ENCODE peak calls at places on chromosomes 16 and 17, in eight cellular contexts. U, X, R, W, I, B, K and S are unnamed samples.

GRCh38 chr17:54903375-54903774 is 2.7 kb downstream of the TOM1L1 start:
- DNase-seq in U (peak), X (peak), R (no peak), W (no peak), I (no peak), B (no peak), K (no peak), S (no peak)

GRCh38 chr17:45143767-45144198 is 4.5 kb upstream of the HEXIM1 start:
- DNase-seq in U (peak), X (peak), R (peak), W (no peak), I (peak), B (no peak), K (no peak), S (peak)

GRCh38 chr17:40563371-40564052 is 1.8 kb downstream of the CCR7 start:
- DNase-seq in U (no peak), X (peak), R (no peak), W (no peak), I (no peak), B (no peak), K (no peak), S (no peak)

GRCh38 chr17:82349287-82349701 is 9.8 kb upstream of the TEX19 start:
- DNase-seq in U (no peak), X (no peak), R (no peak), W (no peak), I (no peak), B (no peak), K (no peak), S (no peak)

GRCh38 chr16:77374384-77374783 is 60.5 kb downstream of the ADAMTS18 start:
- DNase-seq in U (no peak), X (no peak), R (no peak), W (no peak), I (peak), B (no peak), K (no peak), S (no peak)

GRCh38 chr17:11150946-11151345 is 90.1 kb upstream of the SHISA6 start:
- DNase-seq in U (no peak), X (no peak), R (no peak), W (no peak), I (no peak), B (no peak), K (no peak), S (no peak)

GRCh38 chr17:74566132-74566753 is 1.1 kb downstream of the CD300H start:
- DNase-seq in U (peak), X (peak), R (no peak), W (peak), I (peak), B (no peak), K (peak), S (no peak)

GRCh38 chr17:34116306-34116705 is 138.8 kb upstream of the CCL2 start:
- DNase-seq in U (no peak), X (no peak), R (no peak), W (no peak), I (no peak), B (no peak), K (no peak), S (no peak)

GRCh38 chr17:1083451-1084187 is 86.7 kb downstream of the TIMM22 start:
- DNase-seq in U (no peak), X (peak), R (no peak), W (no peak), I (no peak), B (no peak), K (peak), S (no peak)

GRCh38 chr16:88657371-88657770 is 5.5 kb downstream of the MVD start:
- DNase-seq in U (no peak), X (no peak), R (no peak), W (no peak), I (no peak), B (no peak), K (no peak), S (no peak)
- TF ChIP-seq POLR2AphosphoS5 in U (no peak), X (no peak), R (no peak), W (no peak), I (no peak), B (no peak), K (no peak), S (no peak)

GRCh38 chr17:57294075-57294474 is 37.8 kb downstream of the MSI2 start:
- DNase-seq in U (no peak), X (no peak), R (no peak), W (no peak), I (no peak), B (no peak), K (no peak), S (no peak)

GRCh38 chr17:57294629-57295501 is 38.5 kb downstream of the MSI2 start:
- DNase-seq in U (no peak), X (no peak), R (no peak), W (no peak), I (peak), B (no peak), K (peak), S (no peak)

GRCh38 chr17:57293077-57293476 is 36.8 kb downstream of the MSI2 start:
- DNase-seq in U (no peak), X (no peak), R (no peak), W (no peak), I (no peak), B (no peak), K (no peak), S (peak)

GRCh38 chr17:57295526-57296023 is 39.3 kb downstream of the MSI2 start:
- DNase-seq in U (no peak), X (no peak), R (no peak), W (no peak), I (no peak), B (no peak), K (peak), S (no peak)

DNA sequence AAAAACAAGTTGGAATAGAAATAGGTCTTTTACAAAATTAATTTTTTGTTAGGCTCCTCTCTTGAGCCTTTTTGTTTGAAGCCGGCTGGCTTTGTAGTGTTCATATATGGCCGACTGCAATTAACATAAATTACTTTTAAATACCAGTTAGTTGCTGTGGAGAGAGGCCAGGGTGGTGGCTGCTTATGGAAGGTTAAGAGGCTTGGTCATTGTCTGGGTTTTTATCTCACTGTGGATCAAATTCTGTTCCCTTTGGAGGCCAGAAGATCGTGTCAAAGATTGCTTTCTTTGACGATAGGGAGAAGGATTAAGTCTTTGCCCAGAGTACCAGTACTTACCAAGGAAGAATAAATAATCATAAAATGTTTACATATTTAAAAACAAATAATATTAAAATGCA is 39.9 kb downstream of the MSI2 start:
- DNase-seq in U (no peak), X (no peak), R (no peak), W (no peak), I (no peak), B (no peak), K (no peak), S (no peak)
- H3K27ac ChIP-seq in U (no peak), X (no peak), R (no peak), W (no peak), I (no peak), B (no peak), K (peak), S (no peak)

GRCh38 chr16:86314402-86315025 is 195.8 kb upstream of the FOXF1 start:
- DNase-seq in U (no peak), X (no peak), R (peak), W (no peak), I (no peak), B (no peak), K (no peak), S (no peak)
- TF ChIP-seq POLR2AphosphoS5 in U (no peak), X (peak), R (no peak), W (no peak), I (no peak), B (no peak), K (no peak), S (no peak)

GRCh38 chr16:661184-661821 is 6.6 kb upstream of the RHOT2 start:
- DNase-seq in U (no peak), X (no peak), R (no peak), W (no peak), I (no peak), B (no peak), K (no peak), S (no peak)
- H3K27ac ChIP-seq in U (peak), X (peak), R (peak), W (no peak), I (no peak), B (peak), K (no peak), S (peak)

DNA sequence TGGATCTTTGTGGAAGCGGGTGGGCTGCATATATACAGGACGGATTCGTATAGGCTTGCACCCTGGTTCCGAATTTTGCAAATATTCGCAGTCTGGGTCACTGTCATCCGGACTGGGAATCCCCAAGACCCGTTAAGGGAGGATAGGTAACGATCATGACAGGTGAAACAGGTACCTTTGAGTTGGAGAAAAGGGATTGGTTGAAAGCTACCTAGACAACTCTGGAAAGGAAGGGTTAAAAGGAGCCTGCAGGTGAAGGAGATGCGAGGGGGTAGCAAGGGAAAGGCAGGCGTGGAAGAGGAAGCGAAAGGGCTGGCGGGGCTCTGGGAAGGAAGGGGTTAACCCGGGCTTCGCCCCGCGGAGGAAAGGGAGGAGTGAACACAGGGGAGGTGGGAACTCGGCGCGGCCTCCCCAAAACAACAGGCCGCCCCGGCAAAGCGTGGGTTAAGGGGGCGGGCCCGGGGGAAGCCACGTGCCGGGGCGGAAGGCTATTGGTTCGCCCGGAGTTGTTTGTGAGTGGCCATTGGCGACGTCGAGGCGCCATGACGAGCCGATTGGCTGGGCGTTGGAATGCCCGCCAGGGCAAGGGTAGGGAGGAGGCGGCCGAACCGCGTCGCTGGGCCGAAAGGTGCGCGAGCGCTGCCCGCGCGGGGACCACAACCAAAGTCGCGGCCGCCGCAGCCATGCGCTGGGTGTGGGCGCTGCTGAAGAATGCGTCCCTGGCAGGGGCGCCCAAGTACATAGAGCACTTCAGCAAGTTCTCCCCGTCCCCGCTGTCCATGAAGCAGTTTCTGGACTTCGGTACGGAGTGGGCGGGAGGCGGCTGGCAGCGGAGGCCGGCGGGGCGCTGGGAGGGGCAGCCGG is at the start of gene PDK2:
- DNase-seq in U (peak), X (peak), R (peak), W (peak), I (peak), B (peak), K (peak), S (peak)
- TF ChIP-seq POLR2AphosphoS5 in U (peak), X (peak), R (peak), W (no peak), I (no peak), B (no peak), K (peak), S (peak)